ENCODE peak calls at places on chromosomes 6 and 20, in ten cellular contexts. A is GM13977; Q is HEK293T; W is colonic mucosa; M is fibroblast of lung; T is WERI-Rb-1; J is MM.1S; V is stimulated activated CD4-positive, alpha-beta T cell treated with anti-CD3 and anti-CD28 coated beads, Interleukin-15, amount 100 ng/mL, for 1 hour; Z is non-pigmented ciliary epithelial cell; L is NCI-H748 treated with DMSO at 0.1 percent for 48 hours. N is an unnamed sample.

GRCh38 chr6:149628865-149629544 is 19.5 kb downstream of the KATNA1 start:
- DNase-seq in A (peak; percentile 33), W (no peak), J (no peak), T (no peak), Q (no peak), L (no peak), Z (no peak), V (no peak), M (no peak), N (no peak)

GRCh38 chr6:136524339-136524935 is 25.8 kb downstream of the MAP7 start:
- DNase-seq in V (no peak), L (peak; percentile 71), Q (no peak), A (no peak), Z (no peak), M (no peak), W (no peak), J (no peak), T (no peak), N (no peak)

GRCh38 chr6:142714956-142715355 is 230.0 kb downstream of the HIVEP2 start:
- DNase-seq in T (no peak), L (no peak), M (no peak), J (no peak), A (no peak), Q (no peak), Z (no peak), W (no peak), V (no peak), N (no peak)

GRCh38 chr6:142262231-142262630 is 39.6 kb upstream of the ADGRG6 start:
- DNase-seq in A (no peak), M (no peak), T (no peak), W (no peak), J (no peak), V (no peak), L (no peak), Q (no peak), Z (no peak), N (no peak)

GRCh38 chr6:16080204-16080603 is 48.7 kb upstream of the MYLIP start:
- DNase-seq in Z (no peak), L (no peak), A (no peak), J (no peak), T (no peak), W (no peak), M (no peak), Q (no peak), V (no peak), N (no peak)

GRCh38 chr6:29628419-29629281 is 4.3 kb downstream of the GABBR1 start:
- DNase-seq in J (peak; percentile 53), M (peak; percentile 69), V (peak; percentile 47), W (peak; percentile 84), L (peak; percentile 92), T (peak; percentile 99), A (peak; percentile 85), Q (peak; percentile 84), Z (no peak), N (peak; percentile 97)

GRCh38 chr6:156593893-156594292 is 183.3 kb upstream of the ARID1B start:
- DNase-seq in Q (no peak), A (no peak), M (no peak), V (no peak), Z (no peak), W (no peak), J (no peak), L (no peak), T (peak; percentile 42), N (peak; percentile 64)

GRCh38 chr6:66930559-66931290 is 1223.7 kb upstream of the EYS start:
- DNase-seq in M (peak; percentile 88), L (no peak), V (no peak), T (no peak), Q (no peak), J (no peak), A (no peak), W (no peak), Z (peak; percentile 64), N (no peak)

GRCh38 chr6:82645536-82646230 is 282.1 kb downstream of the TPBG start:
- DNase-seq in V (no peak), M (no peak), W (no peak), T (no peak), J (no peak), A (no peak), L (no peak), Z (no peak), Q (no peak), N (no peak)

GRCh38 chr6:25942561-25943147 is 12.2 kb upstream of the SLC17A2 start:
- DNase-seq in Z (no peak), Q (no peak), T (no peak), L (peak; percentile 48), A (peak; percentile 29), W (no peak), M (peak; percentile 82), J (peak; percentile 28), V (no peak), N (peak; percentile 51)

GRCh38 chr6:40482532-40482931 is 104.6 kb downstream of the LRFN2 start:
- DNase-seq in W (no peak), M (no peak), J (no peak), Q (no peak), T (peak; percentile 88), L (no peak), A (no peak), Z (no peak), V (no peak), N (peak; percentile 50)

GRCh38 chr20:53707341-53708102 is 113.9 kb upstream of the ZNF217 start:
- DNase-seq in V (no peak), J (no peak), A (no peak), L (no peak), M (peak; percentile 23), Q (no peak), Z (no peak), W (no peak), T (no peak), N (peak; percentile 66)

GRCh38 chr6:159756508-159756907 is 5.3 kb upstream of the ACAT2 start:
- DNase-seq in M (no peak), T (no peak), V (no peak), Z (no peak), A (no peak), J (no peak), W (no peak), Q (no peak), L (no peak), N (no peak)

GRCh38 chr6:81735756-81736380 is 16.6 kb downstream of the TENT5A start:
- DNase-seq in A (no peak), M (no peak), Z (no peak), W (no peak), Q (no peak), J (no peak), L (no peak), V (no peak), T (no peak), N (no peak)

GRCh38 chr20:64057628-64058498 is 5.1 kb upstream of the TCEA2 start:
- DNase-seq in M (peak; percentile 43), J (peak; percentile 56), W (peak; percentile 83), A (peak; percentile 91), L (peak; percentile 7), Q (peak; percentile 86), Z (no peak), T (peak; percentile 81), V (peak; percentile 71), N (peak; percentile 85)

GRCh38 chr20:23497458-23498026 is 6.6 kb downstream of the CST8 start:
- DNase-seq in Z (no peak), J (no peak), T (no peak), L (no peak), A (no peak), M (no peak), W (no peak), Q (no peak), V (no peak), N (no peak)

GRCh38 chr6:17059820-17060219 is 42.0 kb upstream of the STMND1 start:
- DNase-seq in Z (no peak), L (no peak), J (no peak), W (no peak), M (no peak), V (no peak), A (no peak), T (no peak), Q (no peak), N (no peak)

GRCh38 chr20:44805991-44806729 is 4.2 kb downstream of the RIMS4 start:
- DNase-seq in L (no peak), J (no peak), Z (peak; percentile 3), A (no peak), W (peak; percentile 36), Q (peak; percentile 32), T (peak; percentile 48), V (no peak), M (peak; percentile 93), N (peak; percentile 74)

GRCh38 chr20:20410678-20411077 is 42.8 kb downstream of the INSM1 start:
- DNase-seq in M (no peak), Z (no peak), A (no peak), W (peak; percentile 67), Q (peak; percentile 28), V (no peak), L (peak; percentile 69), J (no peak), T (peak; percentile 94), N (peak; percentile 96)

GRCh38 chr6:50602191-50602810 is 111.0 kb upstream of the TFAP2D start:
- DNase-seq in L (peak; percentile 11), W (no peak), V (no peak), J (peak; percentile 19), Z (no peak), A (peak; percentile 6), M (peak; percentile 51), Q (peak; percentile 9), T (peak; percentile 12), N (peak; percentile 52)

GRCh38 chr20:22248052-22248667 is 336.2 kb downstream of the FOXA2 start:
- DNase-seq in W (no peak), J (no peak), M (no peak), T (peak; percentile 10), Q (peak; percentile 17), Z (no peak), V (no peak), A (no peak), L (peak; percentile 11), N (peak; percentile 49)

GRCh38 chr6:85403331-85404015 is 46.4 kb upstream of the NT5E start:
- DNase-seq in T (no peak), Q (no peak), Z (peak; percentile 92), L (no peak), A (no peak), V (no peak), M (peak; percentile 77), J (peak; percentile 14), W (no peak), N (no peak)

GRCh38 chr6:106966671-106967522 is 7.6 kb downstream of the CD24 start:
- DNase-seq in V (no peak), Z (no peak), T (no peak), M (no peak), A (no peak), W (no peak), Q (no peak), J (no peak), L (no peak), N (no peak)

GRCh38 chr6:168091381-168092264 is 12.6 kb upstream of the FRMD1 start:
- DNase-seq in V (no peak), Q (no peak), T (no peak), Z (no peak), L (no peak), A (no peak), M (no peak), W (no peak), J (no peak), N (no peak)

GRCh38 chr6:68559716-68560115 is 75.4 kb upstream of the ADGRB3 start:
- DNase-seq in A (no peak), Z (no peak), J (no peak), W (no peak), V (no peak), Q (peak; percentile 40), T (peak; percentile 65), L (peak; percentile 90), M (peak; percentile 70), N (peak; percentile 86)

GRCh38 chr6:21666200-21666671 is 72.7 kb downstream of the SOX4 start:
- DNase-seq in W (peak; percentile 18), T (no peak), Z (no peak), J (no peak), Q (no peak), M (no peak), A (no peak), L (peak; percentile 59), V (no peak), N (no peak)

GRCh38 chr6:4358414-4359107 is 223.2 kb upstream of the ECI2 start:
- DNase-seq in Z (peak; percentile 97), Q (peak; percentile 43), J (no peak), M (peak; percentile 99), T (no peak), A (no peak), L (no peak), W (peak; percentile 92), V (no peak), N (no peak)

GRCh38 chr6:69732640-69733039 is 64.2 kb downstream of the LMBRD1 start:
- DNase-seq in W (no peak), L (no peak), T (no peak), Z (no peak), J (no peak), A (peak; percentile 28), M (peak; percentile 40), Q (no peak), V (no peak), N (peak; percentile 20)

N was measured in NCI-H82.